ENCODE peak calls at places on chromosome 3, in five cellular contexts. C is stimulated activated CD4-positive, alpha-beta T cell treated with anti-CD3 and anti-CD28 coated beads, Interleukin-1b, Interleukin-23, amount 100 ng/mL, for 24 hours; F is CD8-positive, alpha-beta T cell; T is Peyer's patch; N is progenitor cell of endocrine pancreas. P is an unnamed sample.

GRCh38 chr3:159626598-159626997 is 362.0 kb upstream of the IL12A start:
- DNase-seq in F (no peak), T (no peak), N (no peak), C (no peak), P (no peak)

GRCh38 chr3:178001670-178002101 is 534.5 kb upstream of the KCNMB2 start:
- DNase-seq in C (no peak), F (no peak), T (no peak), N (no peak), P (no peak)

GRCh38 chr3:162134571-162134970 is 638.0 kb downstream of the OTOL1 start:
- DNase-seq in N (no peak), T (no peak), C (no peak), F (no peak), P (no peak)

GRCh38 chr3:142850395-142851023 is 38.4 kb downstream of the PCOLCE2 start:
- DNase-seq in T (no peak), F (no peak), C (no peak), N (no peak), P (peak)

GRCh38 chr3:124229407-124229806 is 237.5 kb upstream of the ROPN1 start:
- DNase-seq in C (no peak), N (no peak), T (no peak), F (no peak), P (no peak)

GRCh38 chr3:9666704-9667445 is 17.6 kb downstream of the MTMR14 start:
- DNase-seq in N (no peak), C (no peak), F (no peak), T (no peak), P (no peak)

GRCh38 chr3:60147249-60147648 is 1097.4 kb upstream of the CFAP20DC start:
- DNase-seq in N (no peak), F (no peak), T (no peak), C (no peak), P (no peak)

GRCh38 chr3:124609402-124609801 is 120.8 kb upstream of the UMPS start:
- DNase-seq in F (no peak), N (no peak), T (peak), C (no peak), P (no peak)

GRCh38 chr3:66934041-66934440 is 64.1 kb upstream of the KBTBD8 start:
- DNase-seq in T (no peak), C (no peak), N (no peak), F (no peak), P (no peak)

P was measured in keratinocyte.